ENCODE peak calls at places on chromosomes 4 and X, in nine cellular contexts. X, V, K, H, I, S, Y, D and G are unnamed samples.

GRCh38 chr4:17284323-17285175 is 227.3 kb downstream of the QDPR start:
- DNase-seq in V (no peak), I (no peak), D (no peak), K (no peak), X (no peak), H (no peak), Y (peak), S (no peak), G (no peak)

GRCh38 chr4:145014365-145014764 is 83.6 kb downstream of the ANAPC10 start:
- DNase-seq in H (no peak), D (no peak), Y (no peak), X (no peak), I (no peak), V (no peak), K (no peak), S (no peak), G (no peak)

GRCh38 chr4:156294577-156294976 is 340.9 kb upstream of the CTSO start:
- DNase-seq in I (peak), Y (peak), X (no peak), D (peak), K (no peak), H (no peak), S (peak), V (no peak), G (no peak)

GRCh38 chr4:153223418-153223792 is 19.2 kb downstream of the TRIM2 start:
- DNase-seq in D (peak), K (no peak), X (no peak), I (peak), V (no peak), H (no peak), Y (no peak), S (no peak), G (no peak)

GRCh38 chr4:79623125-79623905 is 215.3 kb upstream of the GK2 start:
- DNase-seq in H (no peak), V (no peak), Y (peak), K (no peak), D (peak), X (no peak), S (no peak), I (no peak), G (no peak)

GRCh38 chrX:107135076-107135964 is 16.7 kb upstream of the RBM41 start:
- DNase-seq in V (no peak), D (peak), Y (peak), H (no peak), S (peak), X (peak), K (no peak), I (peak), G (no peak)

GRCh38 chr4:2806392-2807355 is 13.8 kb downstream of the SH3BP2 start:
- DNase-seq in I (peak), K (peak), Y (peak), H (no peak), X (no peak), D (peak), V (no peak), S (no peak), G (no peak)

GRCh38 chr4:56684320-56684719 is 3.2 kb upstream of the HOPX start:
- DNase-seq in S (no peak), K (no peak), Y (peak), I (peak), X (no peak), H (no peak), D (peak), V (no peak), G (no peak)

GRCh38 chr4:41976775-41977516 is 4.6 kb upstream of the DCAF4L1 start:
- DNase-seq in H (no peak), D (no peak), K (no peak), V (no peak), I (no peak), Y (no peak), S (no peak), X (no peak), G (no peak)

GRCh38 chr4:1598641-1599481 is 85.3 kb downstream of the FAM53A start:
- DNase-seq in Y (no peak), V (no peak), H (no peak), S (no peak), K (no peak), X (no peak), D (no peak), I (no peak), G (no peak)

GRCh38 chr4:16140520-16141249 is 56.9 kb upstream of the PROM1 start:
- DNase-seq in I (peak), K (no peak), V (no peak), H (no peak), D (peak), X (no peak), S (peak), Y (peak), G (no peak)

GRCh38 chr4:8768357-8768999 is 103.2 kb downstream of the HMX1 start:
- DNase-seq in Y (no peak), K (no peak), I (no peak), D (no peak), X (no peak), H (no peak), V (peak), S (no peak), G (no peak)

GRCh38 chr4:15077969-15078368 is 75.7 kb downstream of the CPEB2 start:
- DNase-seq in K (no peak), Y (peak), I (peak), X (no peak), D (peak), S (no peak), V (no peak), H (no peak), G (no peak)

GRCh38 chrX:136816970-136817369 is 36.2 kb upstream of the ARHGEF6 start:
- DNase-seq in V (no peak), H (no peak), D (peak), K (no peak), X (no peak), S (no peak), I (peak), Y (peak), G (no peak)

GRCh38 chr4:53644607-53645006 is 53.3 kb upstream of the LNX1 start:
- DNase-seq in D (no peak), Y (no peak), X (no peak), H (no peak), V (no peak), K (no peak), I (no peak), S (no peak), G (no peak)

GRCh38 chr4:2809610-2810180 is 16.8 kb downstream of the SH3BP2 start:
- DNase-seq in D (no peak), S (no peak), X (no peak), Y (no peak), H (no peak), K (no peak), I (no peak), V (no peak), G (peak)

GRCh38 chr4:94334962-94335361 is 7.7 kb downstream of the HPGDS start:
- DNase-seq in K (no peak), X (no peak), H (no peak), V (no peak), D (no peak), I (no peak), S (no peak), Y (no peak), G (no peak)

GRCh38 chr4:101306225-101306624 is 41.1 kb downstream of the PPP3CA start:
- DNase-seq in K (no peak), Y (no peak), X (no peak), S (no peak), D (no peak), V (no peak), I (no peak), H (no peak), G (no peak)